ENCODE peak calls at places on chromosomes 13 and 19, in ten cellular contexts. N is lower lobe of right lung, E is uterus, Y is cardiac muscle cell, Z is breast epithelium, X is thoracic aorta, H is tibial artery, V is lung, P is transverse colon, B is PC-3. G is an unnamed sample.

GRCh38 chr19:11196406-11197287 is 698 bp downstream of the KANK2 start:
- DNase-seq in N (no peak), E (peak), Y (peak), Z (no peak), X (no peak), H (no peak), V (peak), P (peak), B (peak), G (peak)

GRCh38 chr13:46103037-46103436 is 1.8 kb downstream of the CPB2 start:
- DNase-seq in N (no peak), E (no peak), Y (no peak), Z (no peak), X (no peak), H (no peak), V (no peak), P (no peak), B (no peak), G (no peak)

GRCh38 chr13:31433756-31434155 is 234.0 kb downstream of the B3GLCT start:
- DNase-seq in N (no peak), E (no peak), Y (no peak), Z (no peak), X (no peak), H (no peak), V (no peak), P (no peak), B (no peak), G (no peak)

GRCh38 chr13:79966039-79966438 is 374.9 kb downstream of the SPRY2 start:
- DNase-seq in N (no peak), E (no peak), Y (peak), Z (no peak), X (no peak), H (no peak), V (no peak), P (no peak), B (no peak), G (no peak)

GRCh38 chr19:38736036-38736412 is 8.2 kb downstream of the CAPN12 start:
- DNase-seq in N (peak), E (peak), Y (no peak), Z (no peak), X (no peak), H (no peak), V (peak), P (peak), B (peak), G (peak)

GRCh38 chr13:30698023-30698422 is 37.3 kb upstream of the ALOX5AP start:
- DNase-seq in N (no peak), E (no peak), Y (peak), Z (no peak), X (no peak), H (no peak), V (no peak), P (no peak), B (no peak), G (no peak)

GRCh38 chr13:21060063-21060826 is 1.1 kb downstream of the LATS2 start:
- DNase-seq in N (peak), E (peak), Y (peak), Z (no peak), X (no peak), H (peak), V (no peak), P (peak), B (peak), G (peak)

GRCh38 chr13:85386424-85386823 is 412.8 kb downstream of the SLITRK6 start:
- DNase-seq in N (no peak), E (no peak), Y (peak), Z (no peak), X (no peak), H (no peak), V (no peak), P (no peak), B (no peak), G (no peak)

GRCh38 chr13:57437587-57437986 is 194.0 kb upstream of the PCDH17 start:
- DNase-seq in N (no peak), E (no peak), Y (no peak), Z (no peak), X (no peak), H (no peak), V (no peak), P (no peak), B (no peak), G (no peak)

GRCh38 chr19:11378319-11379189 is 4.1 kb downstream of the SWSAP1 start:
- DNase-seq in N (peak), E (no peak), Y (peak), Z (no peak), X (no peak), H (no peak), V (no peak), P (peak), B (peak), G (no peak)

GRCh38 chr13:66076417-66076816 is 1153.7 kb downstream of the PCDH9 start:
- DNase-seq in N (no peak), E (no peak), Y (peak), Z (no peak), X (no peak), H (no peak), V (no peak), P (no peak), B (peak), G (no peak)

GRCh38 chr13:67515895-67516294 is 285.8 kb upstream of the PCDH9 start:
- DNase-seq in N (no peak), E (no peak), Y (no peak), Z (no peak), X (no peak), H (no peak), V (no peak), P (no peak), B (peak), G (no peak)

GRCh38 chr19:47122359-47123335 is 8.0 kb upstream of the SAE1 start:
- DNase-seq in N (no peak), E (no peak), Y (peak), Z (no peak), X (no peak), H (no peak), V (no peak), P (no peak), B (peak), G (no peak)

GRCh38 chr13:112113851-112114250 is 46.9 kb downstream of the SOX1 start:
- DNase-seq in N (no peak), E (no peak), Y (no peak), Z (no peak), X (no peak), H (no peak), V (no peak), P (no peak), B (no peak), G (no peak)

GRCh38 chr19:58409010-58409790 is 751 bp downstream of the ZNF584 start:
- DNase-seq in N (no peak), E (no peak), Y (peak), Z (peak), X (no peak), H (no peak), V (no peak), P (no peak), B (peak), G (no peak)

DNA sequence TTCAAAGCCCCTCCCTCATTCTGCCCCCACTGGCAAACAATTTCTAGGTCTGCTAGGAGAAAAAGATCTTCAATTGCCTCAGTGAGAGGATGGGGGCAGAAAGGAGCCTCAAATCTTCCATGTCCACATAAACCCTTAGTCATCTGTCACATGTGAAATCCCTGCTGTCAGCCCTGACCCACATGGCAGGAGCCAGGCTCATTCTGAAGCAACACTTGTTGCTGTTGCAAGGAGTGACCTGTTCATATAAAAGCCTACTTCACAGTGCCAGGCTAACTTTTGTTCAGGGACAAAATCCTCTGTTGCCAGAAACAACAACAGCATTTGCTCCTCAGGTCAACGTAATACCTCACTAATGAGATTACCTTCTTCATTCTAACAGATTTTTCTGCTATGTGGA is 70.5 kb downstream of the IRS2 start:
- DNase-seq in N (no peak), E (no peak), Y (peak), Z (no peak), X (no peak), H (peak), V (no peak), P (no peak), B (peak), G (peak)
- H3K4me3 ChIP-seq in N (no peak), E (no peak), Y (no peak), Z (no peak), X (no peak), H (no peak), V (no peak), P (no peak), B (no peak), G (no peak)

GRCh38 chr13:91355826-91356710 is 8.6 kb downstream of the MIR17HG start:
- DNase-seq in N (no peak), E (no peak), Y (no peak), Z (no peak), X (no peak), H (no peak), V (no peak), P (no peak), B (no peak), G (no peak)
- H3K27ac ChIP-seq in N (no peak), E (no peak), Y (no peak), Z (no peak), X (no peak), H (no peak), V (no peak), P (no peak), B (no peak), G (no peak)

DNA sequence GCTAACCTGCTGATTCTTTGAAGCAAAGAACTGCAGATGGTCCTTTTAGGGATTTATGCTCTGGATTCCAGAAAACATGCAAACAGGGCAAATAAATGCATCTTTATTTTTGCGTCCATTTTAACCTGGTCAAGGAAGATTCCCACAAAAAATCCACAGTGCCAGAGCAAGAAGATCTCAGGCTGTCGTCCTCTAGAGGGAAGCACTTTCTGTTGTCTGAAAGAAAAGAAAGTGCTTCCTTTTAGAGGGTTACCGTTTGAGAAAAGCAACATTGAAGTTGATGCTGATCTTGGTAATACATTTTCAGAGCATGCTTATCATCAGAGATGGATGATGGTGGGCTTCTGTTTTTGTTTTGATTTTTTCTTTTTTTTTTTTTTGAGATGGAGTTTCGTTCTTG is 75.5 kb downstream of the DPRX start:
- DNase-seq in N (no peak), E (no peak), Y (no peak), Z (no peak), X (no peak), H (no peak), V (no peak), P (no peak), B (no peak), G (no peak)
- TF ChIP-seq CTCF in N (no peak), E (no peak), Y (no peak), Z (no peak), X (no peak), H (no peak), V (no peak), P (no peak), B (no peak), G (no peak)

GRCh38 chr13:83825676-83826075 is 56.6 kb downstream of the SLITRK1 start:
- DNase-seq in N (no peak), E (no peak), Y (no peak), Z (no peak), X (no peak), H (no peak), V (no peak), P (no peak), B (no peak), G (no peak)
- H3K4me3 ChIP-seq in N (no peak), E (no peak), Y (no peak), Z (no peak), X (no peak), H (no peak), V (no peak), P (no peak), B (no peak), G (no peak)

DNA sequence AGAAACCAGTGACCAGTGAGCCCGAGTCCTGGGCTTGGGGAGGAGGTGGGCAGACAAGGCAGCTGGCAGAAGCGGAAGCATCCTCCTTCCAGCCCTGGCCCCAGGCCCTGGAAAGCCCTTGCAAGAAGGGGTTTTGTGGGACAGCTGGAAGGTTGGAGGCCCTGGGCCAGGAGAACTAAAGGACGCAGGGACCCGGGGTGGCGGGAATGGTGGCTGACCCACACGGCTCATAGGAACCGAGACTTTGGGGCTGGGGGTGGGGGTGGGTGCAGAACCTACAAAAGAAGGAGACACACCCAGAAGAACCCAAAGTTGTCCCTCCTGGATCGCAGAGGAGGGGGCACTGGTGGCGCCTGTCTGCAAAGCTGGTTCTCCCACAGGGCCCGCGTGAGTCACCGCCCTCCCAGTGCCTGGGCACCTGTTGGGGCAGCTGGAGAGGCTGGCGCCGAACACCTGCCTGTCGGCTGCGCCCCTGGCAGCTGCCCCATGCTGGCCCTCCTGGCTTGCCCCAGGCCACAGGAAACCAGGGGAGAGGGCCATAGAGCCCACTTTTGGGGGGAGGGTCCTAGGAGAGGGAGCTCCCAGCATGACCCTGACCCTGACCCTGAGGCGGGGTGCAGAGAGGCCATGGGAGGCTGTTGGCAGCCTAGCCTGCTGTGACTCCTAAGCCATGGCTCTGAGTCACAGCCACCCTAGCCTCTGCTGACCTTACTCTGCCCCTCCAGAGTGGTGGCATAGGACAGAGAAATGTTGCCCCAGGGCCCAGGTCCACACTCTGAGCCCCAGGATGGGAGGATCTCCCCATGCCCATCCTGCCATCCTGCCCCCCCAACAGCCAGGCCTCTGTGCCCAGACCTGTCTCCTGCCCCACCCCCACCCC is 768 bp downstream of the DMPK start:
- DNase-seq in N (no peak), E (peak), Y (no peak), Z (no peak), X (no peak), H (no peak), V (no peak), P (peak), B (peak), G (peak)
- H3K27ac ChIP-seq in N (peak), E (peak), Y (peak), Z (peak), X (peak), H (peak), V (peak), P (peak), B (peak), G (peak)

GRCh38 chr19:708154-709141 is at the start of gene PALM:
- DNase-seq in N (no peak), E (no peak), Y (peak), Z (no peak), X (no peak), H (no peak), V (no peak), P (no peak), B (peak), G (no peak)
- TF ChIP-seq CTCF in N (no peak), E (no peak), Y (no peak), Z (peak), X (no peak), H (no peak), V (no peak), P (no peak), B (no peak), G (peak)

DNA sequence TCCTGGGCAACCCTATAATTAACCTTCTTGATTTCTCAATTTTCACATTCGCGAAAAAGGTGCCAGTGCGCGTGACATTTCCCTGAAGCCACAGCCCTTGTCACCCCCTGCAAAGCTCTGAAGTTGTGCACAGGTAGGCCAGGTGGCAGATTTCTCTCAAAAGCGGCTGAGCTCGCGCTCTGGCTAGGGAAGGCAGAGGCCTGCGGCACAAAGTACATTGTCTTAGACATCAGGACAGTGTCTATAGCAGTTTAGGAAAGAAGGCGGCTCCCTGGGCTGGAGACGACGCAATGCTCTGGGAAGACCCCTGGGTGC is 42.9 kb upstream of the ZNF14 start:
- DNase-seq in N (no peak), E (no peak), Y (no peak), Z (no peak), X (no peak), H (no peak), V (no peak), P (no peak), B (no peak), G (peak)
- H3K4me3 ChIP-seq in N (peak), E (peak), Y (peak), Z (peak), X (peak), H (peak), V (peak), P (peak), B (peak), G (peak)

GRCh38 chr19:374183-374885 is 29.7 kb upstream of the MIER2 start:
- DNase-seq in N (no peak), E (no peak), Y (no peak), Z (no peak), X (no peak), H (no peak), V (no peak), P (no peak), B (peak), G (no peak)
- H3K27ac ChIP-seq in N (no peak), E (no peak), Y (no peak), Z (no peak), X (no peak), H (no peak), V (no peak), P (no peak), B (no peak), G (no peak)

G was measured in psoas muscle.